ENCODE peak calls at places on chromosome 9, in ten cellular contexts. One of them, this sample, is unnamed. For H3K4me1, the result is how much of the 10 kb centered on the place peaks cover.

GRCh38 chr9:95206143-95206542 is 111.4 kb downstream of the FANCC start:
- DNase-seq in tibial artery: no peak
- DNase-seq in pancreas: no peak
- DNase-seq in HepG2: no peak
- DNase-seq in CD8-positive, alpha-beta T cell: no peak
- DNase-seq in thoracic aorta: no peak
- DNase-seq in uterus: no peak
- DNase-seq in naive thymus-derived CD4-positive, alpha-beta T cell: no peak
- DNase-seq in left ventricle myocardium inferior: no peak
- DNase-seq in NT2/D1: no peak
- DNase-seq in this sample: peak

GRCh38 chr9:9790216-9790872 is 822.5 kb downstream of the PTPRD start:
- DNase-seq in tibial artery: no peak
- DNase-seq in pancreas: no peak
- DNase-seq in HepG2: peak
- DNase-seq in CD8-positive, alpha-beta T cell: no peak
- DNase-seq in thoracic aorta: no peak
- DNase-seq in uterus: no peak
- DNase-seq in naive thymus-derived CD4-positive, alpha-beta T cell: peak
- DNase-seq in left ventricle myocardium inferior: no peak
- DNase-seq in NT2/D1: peak
- DNase-seq in this sample: peak

GRCh38 chr9:120574473-120574872 is 5.5 kb downstream of the CDK5RAP2 start:
- DNase-seq in tibial artery: no peak
- DNase-seq in pancreas: no peak
- DNase-seq in HepG2: peak
- DNase-seq in CD8-positive, alpha-beta T cell: no peak
- DNase-seq in thoracic aorta: no peak
- DNase-seq in uterus: no peak
- DNase-seq in naive thymus-derived CD4-positive, alpha-beta T cell: no peak
- DNase-seq in left ventricle myocardium inferior: no peak
- DNase-seq in NT2/D1: no peak
- DNase-seq in this sample: no peak

GRCh38 chr9:74838351-74838750 is 49.4 kb downstream of the TRPM6 start:
- DNase-seq in tibial artery: no peak
- DNase-seq in pancreas: no peak
- DNase-seq in HepG2: no peak
- DNase-seq in CD8-positive, alpha-beta T cell: no peak
- DNase-seq in thoracic aorta: no peak
- DNase-seq in uterus: no peak
- DNase-seq in naive thymus-derived CD4-positive, alpha-beta T cell: no peak
- DNase-seq in left ventricle myocardium inferior: no peak
- DNase-seq in NT2/D1: peak
- DNase-seq in this sample: no peak

GRCh38 chr9:19788152-19788551 is 685 bp downstream of the SLC24A2 start:
- DNase-seq in tibial artery: no peak
- DNase-seq in pancreas: no peak
- DNase-seq in HepG2: no peak
- DNase-seq in CD8-positive, alpha-beta T cell: no peak
- DNase-seq in thoracic aorta: no peak
- DNase-seq in uterus: no peak
- DNase-seq in naive thymus-derived CD4-positive, alpha-beta T cell: no peak
- DNase-seq in left ventricle myocardium inferior: no peak
- DNase-seq in NT2/D1: peak
- DNase-seq in this sample: no peak

GRCh38 chr9:78963911-78964310 is 607.9 kb upstream of the TLE4 start:
- DNase-seq in tibial artery: no peak
- DNase-seq in pancreas: no peak
- DNase-seq in HepG2: no peak
- DNase-seq in CD8-positive, alpha-beta T cell: no peak
- DNase-seq in thoracic aorta: no peak
- DNase-seq in uterus: no peak
- DNase-seq in naive thymus-derived CD4-positive, alpha-beta T cell: no peak
- DNase-seq in left ventricle myocardium inferior: no peak
- DNase-seq in NT2/D1: no peak
- DNase-seq in this sample: no peak

GRCh38 chr9:137742698-137743097 is 123.9 kb downstream of the EHMT1 start:
- DNase-seq in tibial artery: no peak
- DNase-seq in pancreas: no peak
- DNase-seq in HepG2: no peak
- DNase-seq in CD8-positive, alpha-beta T cell: no peak
- DNase-seq in thoracic aorta: no peak
- DNase-seq in uterus: no peak
- DNase-seq in naive thymus-derived CD4-positive, alpha-beta T cell: no peak
- DNase-seq in left ventricle myocardium inferior: peak
- DNase-seq in NT2/D1: no peak
- DNase-seq in this sample: no peak

GRCh38 chr9:127106493-127106855 is 16.0 kb downstream of the ANGPTL2 start:
- DNase-seq in tibial artery: no peak
- DNase-seq in pancreas: no peak
- DNase-seq in HepG2: no peak
- DNase-seq in CD8-positive, alpha-beta T cell: no peak
- DNase-seq in thoracic aorta: no peak
- DNase-seq in uterus: no peak
- DNase-seq in naive thymus-derived CD4-positive, alpha-beta T cell: no peak
- DNase-seq in left ventricle myocardium inferior: no peak
- DNase-seq in NT2/D1: no peak
- DNase-seq in this sample: no peak

GRCh38 chr9:114282104-114282485 is 40.8 kb upstream of the ORM1 start:
- DNase-seq in tibial artery: no peak
- DNase-seq in pancreas: peak
- DNase-seq in HepG2: no peak
- DNase-seq in CD8-positive, alpha-beta T cell: no peak
- DNase-seq in thoracic aorta: no peak
- DNase-seq in uterus: peak
- DNase-seq in naive thymus-derived CD4-positive, alpha-beta T cell: no peak
- DNase-seq in left ventricle myocardium inferior: peak
- DNase-seq in NT2/D1: no peak
- DNase-seq in this sample: no peak

GRCh38 chr9:93254806-93255519 is 71.0 kb downstream of the WNK2 start:
- DNase-seq in tibial artery: peak
- DNase-seq in pancreas: no peak
- DNase-seq in HepG2: no peak
- DNase-seq in CD8-positive, alpha-beta T cell: no peak
- DNase-seq in thoracic aorta: no peak
- DNase-seq in uterus: no peak
- DNase-seq in naive thymus-derived CD4-positive, alpha-beta T cell: no peak
- DNase-seq in left ventricle myocardium inferior: no peak
- DNase-seq in NT2/D1: no peak
- DNase-seq in this sample: no peak

GRCh38 chr9:21031091-21031817 is at the start of gene HACD4:
- DNase-seq in tibial artery: peak
- DNase-seq in pancreas: peak
- DNase-seq in HepG2: no peak
- DNase-seq in CD8-positive, alpha-beta T cell: peak
- DNase-seq in thoracic aorta: no peak
- DNase-seq in uterus: peak
- DNase-seq in naive thymus-derived CD4-positive, alpha-beta T cell: peak
- DNase-seq in left ventricle myocardium inferior: peak
- DNase-seq in NT2/D1: no peak
- DNase-seq in this sample: peak

GRCh38 chr9:27181381-27181780 is 72.4 kb downstream of the TEK start:
- DNase-seq in tibial artery: no peak
- DNase-seq in pancreas: no peak
- DNase-seq in HepG2: no peak
- DNase-seq in CD8-positive, alpha-beta T cell: no peak
- DNase-seq in thoracic aorta: no peak
- DNase-seq in uterus: no peak
- DNase-seq in naive thymus-derived CD4-positive, alpha-beta T cell: no peak
- DNase-seq in left ventricle myocardium inferior: no peak
- DNase-seq in NT2/D1: no peak
- DNase-seq in this sample: no peak

GRCh38 chr9:20640331-20641187 is 18.3 kb upstream of the MLLT3 start:
- DNase-seq in tibial artery: no peak
- DNase-seq in pancreas: peak
- DNase-seq in HepG2: no peak
- DNase-seq in CD8-positive, alpha-beta T cell: peak
- DNase-seq in thoracic aorta: no peak
- DNase-seq in uterus: no peak
- DNase-seq in naive thymus-derived CD4-positive, alpha-beta T cell: peak
- DNase-seq in left ventricle myocardium inferior: peak
- DNase-seq in NT2/D1: no peak
- DNase-seq in this sample: peak

GRCh38 chr9:93301911-93302525 is 118.1 kb downstream of the WNK2 start:
- DNase-seq in tibial artery: peak
- DNase-seq in pancreas: peak
- DNase-seq in HepG2: no peak
- DNase-seq in CD8-positive, alpha-beta T cell: peak
- DNase-seq in thoracic aorta: no peak
- DNase-seq in uterus: peak
- DNase-seq in naive thymus-derived CD4-positive, alpha-beta T cell: no peak
- DNase-seq in left ventricle myocardium inferior: no peak
- DNase-seq in NT2/D1: no peak
- DNase-seq in this sample: no peak

GRCh38 chr9:92266486-92266885 is 27.0 kb downstream of the IARS1 start:
- DNase-seq in tibial artery: no peak
- DNase-seq in pancreas: no peak
- DNase-seq in HepG2: no peak
- DNase-seq in CD8-positive, alpha-beta T cell: no peak
- DNase-seq in thoracic aorta: no peak
- DNase-seq in uterus: no peak
- DNase-seq in naive thymus-derived CD4-positive, alpha-beta T cell: no peak
- DNase-seq in left ventricle myocardium inferior: peak
- DNase-seq in NT2/D1: no peak
- DNase-seq in this sample: no peak

GRCh38 chr9:14272924-14273528 is 40.9 kb downstream of the NFIB start:
- DNase-seq in tibial artery: no peak
- DNase-seq in pancreas: no peak
- DNase-seq in HepG2: no peak
- DNase-seq in CD8-positive, alpha-beta T cell: no peak
- DNase-seq in thoracic aorta: no peak
- DNase-seq in uterus: no peak
- DNase-seq in naive thymus-derived CD4-positive, alpha-beta T cell: no peak
- DNase-seq in left ventricle myocardium inferior: no peak
- DNase-seq in NT2/D1: no peak
- DNase-seq in this sample: no peak

GRCh38 chr9:28909526-28909925 is 1336.2 kb upstream of the C9orf72 start:
- DNase-seq in tibial artery: no peak
- DNase-seq in pancreas: no peak
- DNase-seq in HepG2: no peak
- DNase-seq in CD8-positive, alpha-beta T cell: no peak
- DNase-seq in thoracic aorta: no peak
- DNase-seq in uterus: no peak
- DNase-seq in naive thymus-derived CD4-positive, alpha-beta T cell: no peak
- DNase-seq in left ventricle myocardium inferior: no peak
- DNase-seq in NT2/D1: no peak
- DNase-seq in this sample: no peak

GRCh38 chr9:129500166-129500862 is 120.6 kb downstream of the C9orf50 start:
- DNase-seq in tibial artery: peak
- DNase-seq in pancreas: peak
- DNase-seq in HepG2: no peak
- DNase-seq in CD8-positive, alpha-beta T cell: no peak
- DNase-seq in thoracic aorta: no peak
- DNase-seq in uterus: peak
- DNase-seq in naive thymus-derived CD4-positive, alpha-beta T cell: no peak
- DNase-seq in left ventricle myocardium inferior: no peak
- DNase-seq in NT2/D1: peak
- DNase-seq in this sample: peak
- H3K4me1 ChIP-seq in tibial artery: under half
- H3K4me1 ChIP-seq in pancreas: under half
- H3K4me1 ChIP-seq in HepG2: under half
- H3K4me1 ChIP-seq in CD8-positive, alpha-beta T cell: under half
- H3K4me1 ChIP-seq in thoracic aorta: under half
- H3K4me1 ChIP-seq in uterus: under half
- H3K4me1 ChIP-seq in naive thymus-derived CD4-positive, alpha-beta T cell: under half
- H3K4me1 ChIP-seq in left ventricle myocardium inferior: half or more
- H3K4me1 ChIP-seq in NT2/D1: under half
- H3K4me1 ChIP-seq in this sample: half or more

GRCh38 chr9:112605963-112606699 is 111.8 kb downstream of the INIP start:
- DNase-seq in tibial artery: no peak
- DNase-seq in pancreas: no peak
- DNase-seq in HepG2: no peak
- DNase-seq in CD8-positive, alpha-beta T cell: no peak
- DNase-seq in thoracic aorta: no peak
- DNase-seq in uterus: no peak
- DNase-seq in naive thymus-derived CD4-positive, alpha-beta T cell: no peak
- DNase-seq in left ventricle myocardium inferior: no peak
- DNase-seq in NT2/D1: no peak
- DNase-seq in this sample: no peak
- H3K4me3 ChIP-seq in tibial artery: no peak
- H3K4me3 ChIP-seq in pancreas: no peak
- H3K4me3 ChIP-seq in HepG2: no peak
- H3K4me3 ChIP-seq in CD8-positive, alpha-beta T cell: no peak
- H3K4me3 ChIP-seq in thoracic aorta: no peak
- H3K4me3 ChIP-seq in uterus: no peak
- H3K4me3 ChIP-seq in naive thymus-derived CD4-positive, alpha-beta T cell: no peak
- H3K4me3 ChIP-seq in left ventricle myocardium inferior: no peak
- H3K4me3 ChIP-seq in NT2/D1: no peak
- H3K4me3 ChIP-seq in this sample: no peak

DNA sequence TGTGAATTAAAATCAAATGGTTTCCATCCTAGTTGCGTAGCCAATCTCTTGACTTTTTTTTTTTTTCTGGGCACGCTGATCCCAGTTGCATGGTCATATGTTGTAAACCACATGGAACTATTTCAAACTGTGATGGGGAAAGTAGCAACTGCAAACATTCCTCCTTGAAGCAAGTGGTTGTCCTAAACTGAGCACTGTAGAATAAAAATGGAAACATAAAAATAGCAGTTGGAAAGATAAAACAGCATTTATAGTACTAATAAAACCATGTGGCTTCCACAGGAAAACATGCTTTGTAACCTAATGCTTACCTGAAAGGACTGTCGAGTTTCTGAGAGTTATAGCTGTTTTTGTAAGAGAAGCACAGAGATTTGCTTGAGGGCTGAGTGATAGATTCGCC is 136.4 kb downstream of the PBX3 start:
- DNase-seq in tibial artery: no peak
- DNase-seq in pancreas: no peak
- DNase-seq in HepG2: no peak
- DNase-seq in CD8-positive, alpha-beta T cell: no peak
- DNase-seq in thoracic aorta: no peak
- DNase-seq in uterus: no peak
- DNase-seq in naive thymus-derived CD4-positive, alpha-beta T cell: no peak
- DNase-seq in left ventricle myocardium inferior: no peak
- DNase-seq in NT2/D1: no peak
- DNase-seq in this sample: no peak
- H3K4me1 ChIP-seq in tibial artery: under half
- H3K4me1 ChIP-seq in pancreas: under half
- H3K4me1 ChIP-seq in HepG2: under half
- H3K4me1 ChIP-seq in CD8-positive, alpha-beta T cell: under half
- H3K4me1 ChIP-seq in thoracic aorta: under half
- H3K4me1 ChIP-seq in uterus: under half
- H3K4me1 ChIP-seq in naive thymus-derived CD4-positive, alpha-beta T cell: under half
- H3K4me1 ChIP-seq in left ventricle myocardium inferior: half or more
- H3K4me1 ChIP-seq in NT2/D1: under half
- H3K4me1 ChIP-seq in this sample: under half

DNA sequence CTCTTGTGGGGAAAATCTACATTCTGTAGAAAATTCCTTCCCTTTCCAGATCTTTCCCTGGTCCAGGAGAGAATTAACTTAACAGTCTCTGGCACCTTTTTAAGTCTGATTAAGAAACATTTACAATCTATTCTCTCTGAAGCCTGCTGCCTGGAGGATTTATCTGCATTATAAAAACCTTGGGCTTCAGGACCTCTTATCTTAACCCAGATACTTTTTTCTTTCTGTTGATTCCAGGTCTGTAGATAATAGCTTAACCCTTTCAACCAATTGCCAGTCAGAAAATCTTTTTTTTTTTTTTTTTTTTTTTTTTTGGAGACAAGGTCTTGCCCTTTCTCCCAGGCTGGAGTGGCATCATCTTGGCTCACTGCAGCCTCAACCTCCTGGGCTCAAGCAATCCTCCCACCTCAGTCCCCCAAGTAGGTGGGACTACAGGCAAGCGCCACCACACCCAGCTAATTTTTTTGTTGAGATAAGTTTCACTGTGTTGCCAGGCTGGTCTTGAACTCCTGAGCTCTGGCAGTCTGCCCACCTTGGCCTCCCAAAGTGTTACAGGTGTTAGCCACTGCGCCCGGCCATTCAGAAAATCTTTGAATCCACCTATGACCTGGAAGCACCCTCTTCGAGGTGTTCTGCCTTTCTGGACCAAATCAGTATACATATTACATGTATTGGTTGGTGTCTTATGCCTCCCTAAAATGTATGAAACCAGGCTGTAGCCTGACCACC is 61.2 kb downstream of the KIAA1958 start:
- DNase-seq in tibial artery: no peak
- DNase-seq in pancreas: peak
- DNase-seq in HepG2: no peak
- DNase-seq in CD8-positive, alpha-beta T cell: no peak
- DNase-seq in thoracic aorta: no peak
- DNase-seq in uterus: no peak
- DNase-seq in naive thymus-derived CD4-positive, alpha-beta T cell: no peak
- DNase-seq in left ventricle myocardium inferior: no peak
- DNase-seq in NT2/D1: peak
- DNase-seq in this sample: no peak
- H3K4me3 ChIP-seq in tibial artery: no peak
- H3K4me3 ChIP-seq in pancreas: no peak
- H3K4me3 ChIP-seq in HepG2: no peak
- H3K4me3 ChIP-seq in CD8-positive, alpha-beta T cell: no peak
- H3K4me3 ChIP-seq in thoracic aorta: no peak
- H3K4me3 ChIP-seq in uterus: no peak
- H3K4me3 ChIP-seq in naive thymus-derived CD4-positive, alpha-beta T cell: no peak
- H3K4me3 ChIP-seq in left ventricle myocardium inferior: no peak
- H3K4me3 ChIP-seq in NT2/D1: no peak
- H3K4me3 ChIP-seq in this sample: no peak